ENCODE peak calls at places on chromosomes 4 and X, in ten cellular contexts. T is thoracic aorta; U is activated CD4-positive, alpha-beta T cell treated with anti-CD3 and anti-CD28 coated beads for 48 hours; J is epithelial cell of esophagus; Z is psoas muscle; A is NCI-H1105; G is substantia nigra; Q is naive thymus-derived CD8-positive, alpha-beta T cell; L is stimulated activated CD4-positive, alpha-beta T cell treated with anti-CD3 and anti-CD28 coated beads, Interleukin-4, amount 100 ng/mL, for 1 hour; C is HEK293T. P is an unnamed sample.

GRCh38 chrX:153812220-153812619 is 17.8 kb downstream of the SSR4 start:
- DNase-seq in T (no peak), U (no peak), J (no peak), Z (no peak), A (no peak), G (no peak), Q (no peak), L (no peak), C (no peak), P (no peak)

GRCh38 chr4:75715105-75715799 is 9.1 kb upstream of the USO1 start:
- DNase-seq in T (no peak), U (no peak), J (no peak), Z (no peak), A (no peak), G (no peak), Q (no peak), L (no peak), C (no peak), P (no peak)

GRCh38 chr4:152206185-152206584 is 329.7 kb downstream of the FBXW7 start:
- DNase-seq in T (no peak), U (no peak), J (no peak), Z (no peak), A (no peak), G (no peak), Q (no peak), L (no peak), C (no peak), P (no peak)

GRCh38 chrX:102659790-102660757 is 8.8 kb downstream of the GPRASP1 start:
- DNase-seq in T (peak), U (peak), J (peak), Z (peak), A (peak), G (peak), Q (peak), L (peak), C (peak), P (peak)

GRCh38 chrX:30865020-30865419 is 24.0 kb downstream of the TAB3 start:
- DNase-seq in T (no peak), U (peak), J (peak), Z (no peak), A (no peak), G (no peak), Q (no peak), L (peak), C (peak), P (no peak)

GRCh38 chrX:44872319-44872816 is 620 bp upstream of the KDM6A start:
- DNase-seq in T (no peak), U (peak), J (peak), Z (no peak), A (peak), G (no peak), Q (peak), L (peak), C (no peak), P (peak)

GRCh38 chr4:86595426-86595805 is 1.3 kb downstream of the PTPN13 start:
- DNase-seq in T (no peak), U (no peak), J (peak), Z (no peak), A (peak), G (peak), Q (no peak), L (no peak), C (peak), P (no peak)

GRCh38 chrX:80648023-80648422 is 161.7 kb downstream of the BRWD3 start:
- DNase-seq in T (no peak), U (no peak), J (peak), Z (no peak), A (no peak), G (no peak), Q (no peak), L (no peak), C (peak), P (peak)

GRCh38 chrX:38368774-38369173 is 16.4 kb downstream of the OTC start:
- DNase-seq in T (no peak), U (no peak), J (no peak), Z (no peak), A (no peak), G (no peak), Q (no peak), L (no peak), C (no peak), P (peak)

GRCh38 chrX:30787012-30787411 is 102.0 kb downstream of the TAB3 start:
- DNase-seq in T (no peak), U (no peak), J (no peak), Z (no peak), A (no peak), G (no peak), Q (no peak), L (no peak), C (no peak), P (no peak)

GRCh38 chrX:104659037-104659744 is 93.2 kb downstream of the IL1RAPL2 start:
- DNase-seq in T (peak), U (no peak), J (peak), Z (no peak), A (no peak), G (no peak), Q (no peak), L (no peak), C (no peak), P (no peak)

P was measured in dermis microvascular lymphatic vessel endothelial cell.